ENCODE peak calls at places on chromosomes 12 and 14, in four cellular contexts. T is thoracic aorta; I is CD4-positive, alpha-beta T cell; M is HCT116. A is an unnamed sample.

GRCh38 chr12:92574046-92574783 is 128.6 kb upstream of the PLEKHG7 start:
- DNase-seq in M (peak), T (no peak), I (no peak), A (no peak)

GRCh38 chr12:10673660-10674384 is at the start of gene STYK1:
- DNase-seq in I (peak), M (peak), T (no peak), A (no peak)

GRCh38 chr14:40417777-40418401 is 985.7 kb upstream of the FBXO33 start:
- DNase-seq in M (peak), I (no peak), T (no peak), A (no peak)

GRCh38 chr12:45726594-45727300 is 2.8 kb upstream of the ARID2 start:
- DNase-seq in T (no peak), I (no peak), M (no peak), A (no peak)

GRCh38 chr12:104296718-104297117 is 6.8 kb upstream of the EID3 start:
- DNase-seq in T (no peak), I (no peak), M (no peak), A (no peak)

GRCh38 chr14:65261946-65262345 is 150.6 kb upstream of the FUT8 start:
- DNase-seq in T (no peak), I (no peak), M (no peak), A (no peak)

GRCh38 chr14:53152909-53153701 is at the start of gene DDHD1:
- DNase-seq in M (peak), I (peak), T (peak), A (no peak)

GRCh38 chr14:86038401-86038985 is 508.5 kb downstream of the FLRT2 start:
- DNase-seq in M (no peak), I (no peak), T (no peak), A (no peak)

GRCh38 chr14:56119221-56119967 is 1.2 kb downstream of the PELI2 start:
- DNase-seq in M (no peak), I (no peak), T (no peak), A (no peak)

GRCh38 chr12:52075409-52075724 is 4.1 kb upstream of the SMIM41 start:
- DNase-seq in I (no peak), M (no peak), T (no peak), A (no peak)

GRCh38 chr12:106415134-106415533 is 57.6 kb downstream of the POLR3B start:
- DNase-seq in T (no peak), M (no peak), I (no peak), A (no peak)

GRCh38 chr12:98863167-98863566 is 218.1 kb downstream of the APAF1 start:
- DNase-seq in I (no peak), T (no peak), M (no peak), A (no peak)

GRCh38 chr12:106861984-106862894 is 87.8 kb downstream of the RIC8B start:
- DNase-seq in T (no peak), M (no peak), I (no peak), A (no peak)

GRCh38 chr14:23071244-23071974 is 14.1 kb upstream of the CDH24 start:
- DNase-seq in M (no peak), T (peak), I (peak), A (peak)

GRCh38 chr12:67578976-67579661 is 69.4 kb upstream of the DYRK2 start:
- DNase-seq in I (peak), T (no peak), M (no peak), A (no peak)

GRCh38 chr12:103841690-103842584 is 903 bp upstream of the NT5DC3 start:
- DNase-seq in I (peak), M (peak), T (peak), A (no peak)

GRCh38 chr12:85626031-85626781 is 210.0 kb downstream of the RASSF9 start:
- DNase-seq in M (peak), I (no peak), T (no peak), A (no peak)

GRCh38 chr12:85280138-85280983 is at the start of gene ALX1:
- DNase-seq in T (no peak), I (no peak), M (no peak), A (no peak)

GRCh38 chr12:67091204-67091603 is 178.0 kb upstream of the CAND1 start:
- DNase-seq in I (no peak), M (no peak), T (no peak), A (no peak)

GRCh38 chr12:54352022-54352531 is 12.2 kb downstream of the GPR84 start:
- DNase-seq in I (no peak), M (no peak), T (no peak), A (no peak)

GRCh38 chr12:57541717-57542116 is 5.3 kb downstream of the DCTN2 start:
- DNase-seq in I (no peak), M (no peak), T (no peak), A (no peak)

GRCh38 chr12:85029456-85029855 is 6.6 kb downstream of the TSPAN19 start:
- DNase-seq in M (peak), T (no peak), I (no peak), A (no peak)

GRCh38 chr14:93082576-93083001 is 33.1 kb downstream of the ITPK1 start:
- DNase-seq in I (no peak), M (no peak), T (no peak), A (no peak)

GRCh38 chr14:51926449-51926848 is 62.9 kb upstream of the RTRAF start:
- DNase-seq in M (no peak), T (no peak), I (no peak), A (no peak)

GRCh38 chr14:47207636-47208035 is 467.8 kb downstream of the MDGA2 start:
- DNase-seq in T (no peak), I (no peak), M (no peak), A (no peak)

GRCh38 chr12:10033783-10034381 is 3.4 kb downstream of the CLEC9A start:
- DNase-seq in I (no peak), M (no peak), T (no peak), A (no peak)

GRCh38 chr12:39043425-39043824 is 138.0 kb upstream of the CPNE8 start:
- DNase-seq in I (no peak), M (no peak), T (no peak), A (no peak)

GRCh38 chr14:85533821-85534271 is 3.9 kb downstream of the FLRT2 start:
- DNase-seq in I (no peak), M (no peak), T (no peak), A (no peak)

GRCh38 chr12:46265734-46266133 is 3.1 kb downstream of the SLC38A1 start:
- DNase-seq in M (no peak), I (no peak), T (no peak), A (no peak)

GRCh38 chr12:105601158-105601557 is 270.7 kb downstream of the C12orf75 start:
- DNase-seq in M (no peak), I (no peak), T (no peak), A (no peak)

GRCh38 chr14:20274062-20274461 is 31.7 kb downstream of the TTC5 start:
- DNase-seq in I (no peak), M (no peak), T (no peak), A (no peak)

GRCh38 chr12:4813741-4814140 is 93.5 kb downstream of the GALNT8 start:
- DNase-seq in M (no peak), T (no peak), I (no peak), A (no peak)

GRCh38 chr14:34354556-34354955 is 107.5 kb downstream of the SPTSSA start:
- DNase-seq in M (no peak), I (no peak), T (no peak), A (no peak)

GRCh38 chr14:39107624-39108023 is 4.6 kb upstream of the SEC23A start:
- DNase-seq in I (no peak), M (no peak), T (no peak), A (no peak)

GRCh38 chr12:51751657-51752056 is 96.9 kb downstream of the FIGNL2 start:
- DNase-seq in M (no peak), I (no peak), T (no peak), A (no peak)

GRCh38 chr14:61262082-61262481 is 19.1 kb downstream of the TMEM30B start:
- DNase-seq in T (no peak), M (no peak), I (no peak), A (no peak)

GRCh38 chr14:94173471-94173884 is 644 bp upstream of the PPP4R4 start:
- DNase-seq in T (no peak), I (no peak), M (no peak), A (no peak)

GRCh38 chr12:49304161-49304560 is 9.2 kb downstream of the PRPH start:
- DNase-seq in M (no peak), I (no peak), T (no peak), A (no peak)

DNA sequence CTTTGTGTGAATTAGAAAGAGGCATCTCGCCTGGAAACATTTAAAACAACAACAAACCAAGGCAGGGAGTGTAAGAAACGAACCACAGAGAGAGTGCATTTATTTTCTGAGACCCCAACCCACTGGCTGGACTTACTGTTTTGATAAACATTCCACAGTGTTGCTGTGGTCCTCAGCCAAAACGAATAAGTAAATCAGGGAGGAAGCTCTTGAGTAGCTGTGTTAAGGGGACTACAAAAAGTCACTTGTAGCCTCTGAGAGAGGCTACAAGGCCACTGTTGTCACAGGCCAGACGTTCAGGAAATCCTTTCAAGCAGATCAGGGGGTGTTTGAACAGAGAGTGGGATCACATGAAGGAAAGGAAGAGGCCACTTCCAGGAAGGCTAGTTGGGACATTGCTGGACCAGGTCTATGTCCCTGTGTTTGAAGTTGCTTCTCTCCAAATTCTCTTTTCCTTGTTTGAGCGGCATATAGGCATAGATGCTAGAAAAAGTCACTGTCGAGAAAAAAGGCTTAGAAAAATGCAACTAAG is 33.8 kb downstream of the DMAC2L start:
- DNase-seq in M (no peak), T (no peak), I (no peak), A (no peak)
- H3K27ac ChIP-seq in M (no peak), T (no peak), I (no peak), A (peak)

GRCh38 chr12:130212384-130212783 is 50.1 kb downstream of the FZD10 start:
- DNase-seq in I (no peak), M (no peak), T (no peak), A (no peak)
- H3K27ac ChIP-seq in I (no peak), M (no peak), T (no peak), A (no peak)

GRCh38 chr12:2076728-2077127 is 23.9 kb downstream of the CACNA1C start:
- DNase-seq in M (no peak), I (no peak), T (no peak), A (no peak)
- H3K27ac ChIP-seq in M (no peak), I (no peak), T (peak), A (peak)

DNA sequence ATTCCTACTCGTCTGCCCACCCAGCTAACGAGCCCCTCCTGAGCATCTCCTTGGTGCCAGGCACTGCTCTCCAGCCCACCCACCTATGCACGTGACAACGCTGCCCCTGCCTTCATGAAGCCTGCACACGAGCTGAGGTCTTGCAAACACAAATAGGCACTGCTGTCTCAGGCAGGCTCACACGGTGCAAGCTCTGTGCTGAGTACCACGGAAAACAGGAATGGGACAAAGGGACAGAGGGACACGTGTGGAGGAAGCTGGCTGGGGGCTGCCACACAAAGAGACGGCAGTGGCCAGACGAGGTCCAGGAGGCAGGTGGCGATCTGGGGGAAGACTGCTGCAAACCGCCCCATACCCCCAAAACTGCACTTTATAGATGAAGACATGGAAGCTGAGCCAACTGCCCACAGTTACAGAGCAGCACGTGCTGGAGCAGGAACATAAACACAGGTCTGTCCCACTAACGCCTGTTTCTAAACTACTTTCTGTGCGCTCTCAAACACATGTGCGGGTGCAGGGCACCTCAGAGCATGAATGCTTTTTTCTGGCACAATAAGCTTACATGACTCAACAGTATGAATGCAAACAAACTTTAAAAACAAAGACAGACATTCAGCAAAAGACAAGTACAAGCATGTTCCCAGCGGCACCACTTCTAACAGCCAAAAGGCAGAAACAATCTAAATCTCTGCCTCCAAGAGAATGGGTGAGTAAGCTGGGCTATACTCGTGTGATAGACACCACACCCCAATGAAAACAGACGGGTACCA is 64.5 kb downstream of the AMN start:
- DNase-seq in T (no peak), I (no peak), M (no peak), A (no peak)
- H3K27ac ChIP-seq in T (no peak), I (no peak), M (no peak), A (no peak)

GRCh38 chr12:121240484-121241202 is 30.7 kb downstream of the P2RX4 start:
- DNase-seq in M (no peak), T (peak), I (peak), A (no peak)
- H3K27ac ChIP-seq in M (no peak), T (peak), I (peak), A (peak)

GRCh38 chr12:108826115-108826806 is 31.1 kb downstream of the SSH1 start:
- DNase-seq in I (no peak), T (peak), M (no peak), A (no peak)
- H3K27ac ChIP-seq in I (no peak), T (peak), M (no peak), A (peak)

DNA sequence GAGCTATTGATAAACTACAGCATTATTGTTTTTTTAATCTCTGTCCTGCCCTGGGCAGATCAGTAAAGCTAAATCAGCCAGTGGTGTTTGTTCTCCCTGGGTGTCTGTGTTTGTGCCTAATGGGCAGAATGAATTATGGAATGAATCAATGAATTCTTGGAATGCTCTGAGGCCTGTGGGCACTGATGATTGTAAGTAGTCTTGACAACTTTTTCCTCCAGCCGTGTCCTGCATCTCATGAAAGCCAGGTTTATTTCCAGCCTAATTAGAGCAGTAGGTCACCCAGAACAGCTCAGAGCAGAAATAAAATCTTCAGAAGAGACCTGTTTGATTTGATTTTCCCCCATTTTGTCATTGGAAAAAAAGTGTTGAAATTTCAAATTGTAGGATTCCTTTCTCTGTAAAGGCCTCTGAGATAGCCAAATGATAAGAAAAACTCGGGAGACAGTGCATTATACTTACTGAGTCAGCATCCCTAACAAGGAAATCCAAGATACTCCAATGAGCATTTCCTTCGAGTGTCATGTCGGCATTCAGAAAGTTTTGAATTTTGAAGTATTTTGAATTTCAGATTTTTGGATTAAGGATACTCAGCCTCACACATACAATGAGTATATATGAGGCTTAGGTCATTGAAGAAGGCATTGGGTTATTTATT is 19.4 kb upstream of the EVL start:
- DNase-seq in I (no peak), T (no peak), M (no peak), A (no peak)
- H3K27ac ChIP-seq in I (no peak), T (no peak), M (no peak), A (no peak)

GRCh38 chr14:68655961-68656360 is 136.9 kb downstream of the ZFP36L1 start:
- DNase-seq in I (no peak), T (no peak), M (peak), A (peak)
- H3K27ac ChIP-seq in I (no peak), T (no peak), M (peak), A (peak)

A was measured in vagina.